ENCODE peak calls at places on chromosome 15, in five cellular contexts. One of them, this sample, is unnamed. For H3K9me3, the result is how much of the 10 kb centered on the place peaks cover.

GRCh38 chr15:65829150-65829764 is 37.2 kb upstream of the DENND4A start:
- DNase-seq in CD4-positive, alpha-beta memory T cell: peak
- DNase-seq in left ventricle myocardium inferior: no peak
- DNase-seq in transverse colon: no peak
- DNase-seq in heart right ventricle: no peak
- DNase-seq in this sample: no peak

GRCh38 chr15:52023169-52023922 is 4.3 kb downstream of the MAPK6 start:
- DNase-seq in CD4-positive, alpha-beta memory T cell: no peak
- DNase-seq in left ventricle myocardium inferior: no peak
- DNase-seq in heart right ventricle: no peak
- DNase-seq in transverse colon: no peak
- DNase-seq in this sample: no peak

GRCh38 chr15:26561130-26561529 is 211.7 kb downstream of the GABRB3 start:
- DNase-seq in heart right ventricle: no peak
- DNase-seq in CD4-positive, alpha-beta memory T cell: no peak
- DNase-seq in transverse colon: no peak
- DNase-seq in left ventricle myocardium inferior: peak
- DNase-seq in this sample: no peak

GRCh38 chr15:64856429-64857145 is 14.9 kb downstream of the PLEKHO2 start:
- DNase-seq in left ventricle myocardium inferior: peak
- DNase-seq in transverse colon: no peak
- DNase-seq in CD4-positive, alpha-beta memory T cell: no peak
- DNase-seq in heart right ventricle: peak
- DNase-seq in this sample: no peak

GRCh38 chr15:72782274-72782992 is 1.1 kb downstream of the ADPGK start:
- DNase-seq in heart right ventricle: no peak
- DNase-seq in left ventricle myocardium inferior: no peak
- DNase-seq in CD4-positive, alpha-beta memory T cell: no peak
- DNase-seq in transverse colon: no peak
- DNase-seq in this sample: no peak

GRCh38 chr15:52224211-52224610 is 33.0 kb upstream of the GNB5 start:
- DNase-seq in left ventricle myocardium inferior: no peak
- DNase-seq in CD4-positive, alpha-beta memory T cell: no peak
- DNase-seq in transverse colon: no peak
- DNase-seq in heart right ventricle: no peak
- DNase-seq in this sample: no peak

GRCh38 chr15:27358751-27359434 is 387.9 kb downstream of the GABRG3 start:
- DNase-seq in left ventricle myocardium inferior: no peak
- DNase-seq in heart right ventricle: no peak
- DNase-seq in transverse colon: no peak
- DNase-seq in CD4-positive, alpha-beta memory T cell: no peak
- DNase-seq in this sample: no peak

GRCh38 chr15:89575656-89576416 is 567 bp downstream of the TICRR start:
- DNase-seq in CD4-positive, alpha-beta memory T cell: peak
- DNase-seq in transverse colon: no peak
- DNase-seq in left ventricle myocardium inferior: peak
- DNase-seq in heart right ventricle: peak
- DNase-seq in this sample: peak

GRCh38 chr15:35195649-35196048 is 110.6 kb upstream of the NANOGP8 start:
- DNase-seq in transverse colon: no peak
- DNase-seq in CD4-positive, alpha-beta memory T cell: no peak
- DNase-seq in heart right ventricle: no peak
- DNase-seq in left ventricle myocardium inferior: no peak
- DNase-seq in this sample: no peak

GRCh38 chr15:76868740-76869139 is 36.4 kb downstream of the SCAPER start:
- DNase-seq in CD4-positive, alpha-beta memory T cell: no peak
- DNase-seq in left ventricle myocardium inferior: no peak
- DNase-seq in transverse colon: no peak
- DNase-seq in heart right ventricle: no peak
- DNase-seq in this sample: no peak

GRCh38 chr15:38010390-38010789 is 76.0 kb downstream of the TMCO5A start:
- DNase-seq in CD4-positive, alpha-beta memory T cell: no peak
- DNase-seq in transverse colon: no peak
- DNase-seq in left ventricle myocardium inferior: no peak
- DNase-seq in heart right ventricle: no peak
- DNase-seq in this sample: no peak

GRCh38 chr15:83971967-83972366 is 263.6 kb upstream of the GOLGA6L4 start:
- DNase-seq in left ventricle myocardium inferior: no peak
- DNase-seq in transverse colon: no peak
- DNase-seq in heart right ventricle: no peak
- DNase-seq in CD4-positive, alpha-beta memory T cell: no peak
- DNase-seq in this sample: no peak

DNA sequence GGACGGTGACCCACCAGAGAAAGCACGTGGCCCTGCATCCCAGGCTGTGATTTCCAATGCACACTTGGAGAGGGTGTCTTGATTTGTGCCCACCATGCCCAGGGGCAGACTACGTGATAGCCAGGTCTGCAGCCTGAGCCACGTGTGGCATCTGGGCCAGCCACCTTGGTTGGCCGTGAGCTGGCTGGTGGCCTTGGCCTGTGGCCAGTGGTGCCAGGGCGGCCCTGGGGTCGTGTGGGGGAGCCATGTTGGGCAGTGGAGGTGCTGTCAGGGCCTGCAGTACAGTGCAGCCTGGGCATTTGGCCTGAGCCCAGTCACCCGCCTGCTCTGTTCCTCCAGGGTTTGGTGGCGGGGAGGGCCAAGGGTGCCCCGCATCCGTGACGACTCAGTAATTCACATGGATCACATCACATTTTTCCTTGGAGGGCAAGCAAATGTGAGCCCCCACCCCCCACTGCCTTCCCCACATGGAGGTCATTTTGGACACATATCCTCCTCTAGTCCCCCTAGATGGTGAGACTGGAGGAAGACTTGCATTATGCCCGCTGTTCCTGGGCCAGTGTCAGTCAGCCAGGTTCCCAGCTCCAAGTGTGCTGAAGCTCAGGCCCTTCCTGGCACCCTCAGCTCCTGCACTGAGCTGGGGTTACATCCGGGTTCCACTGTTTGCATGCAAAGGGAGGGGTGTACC is 201.4 kb downstream of the UBE3A start:
- DNase-seq in left ventricle myocardium inferior: no peak
- DNase-seq in transverse colon: no peak
- DNase-seq in CD4-positive, alpha-beta memory T cell: no peak
- DNase-seq in heart right ventricle: peak
- DNase-seq in this sample: no peak
- H3K9me3 ChIP-seq in left ventricle myocardium inferior: under half
- H3K9me3 ChIP-seq in transverse colon: under half
- H3K9me3 ChIP-seq in CD4-positive, alpha-beta memory T cell: under half
- H3K9me3 ChIP-seq in heart right ventricle: under half
- H3K9me3 ChIP-seq in this sample: under half

DNA sequence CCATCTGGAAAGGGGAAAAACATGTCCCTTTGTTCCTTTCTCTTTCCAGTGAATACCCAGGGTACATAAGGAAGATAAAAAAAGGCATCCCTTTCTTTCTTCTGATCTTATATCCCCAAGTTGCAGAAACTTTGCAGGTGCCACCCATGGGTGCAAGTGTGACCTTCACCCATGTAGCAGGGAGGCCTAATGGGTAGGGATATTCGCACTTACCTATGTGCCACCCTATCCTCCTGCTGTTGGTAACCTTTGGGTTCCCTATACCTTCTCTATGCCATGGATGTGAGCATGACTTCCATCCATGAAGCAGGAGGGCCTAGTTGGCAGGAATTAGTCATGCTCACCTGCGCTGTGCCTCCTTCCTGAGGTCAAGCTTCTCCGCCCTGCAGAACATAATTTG is 59.2 kb upstream of the C15orf39 start:
- DNase-seq in left ventricle myocardium inferior: no peak
- DNase-seq in transverse colon: no peak
- DNase-seq in heart right ventricle: no peak
- DNase-seq in CD4-positive, alpha-beta memory T cell: no peak
- DNase-seq in this sample: no peak
- H3K9me3 ChIP-seq in left ventricle myocardium inferior: half or more
- H3K9me3 ChIP-seq in transverse colon: under half
- H3K9me3 ChIP-seq in heart right ventricle: under half
- H3K9me3 ChIP-seq in CD4-positive, alpha-beta memory T cell: under half
- H3K9me3 ChIP-seq in this sample: under half

DNA sequence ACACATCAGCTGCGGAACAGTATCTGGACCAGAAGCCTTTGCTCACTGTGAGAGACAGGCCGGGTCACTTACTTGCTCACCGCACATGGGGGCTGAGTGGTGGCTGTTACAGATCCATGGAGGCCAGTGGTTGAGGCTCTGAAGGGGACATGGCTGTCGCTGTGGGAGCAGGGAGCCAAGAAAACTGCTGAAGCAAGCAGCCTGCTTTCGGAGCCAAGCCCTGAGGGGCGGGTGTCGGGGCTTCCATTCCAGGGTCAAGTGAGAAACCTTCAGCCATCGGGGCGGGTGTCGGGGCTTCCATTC is 42.3 kb upstream of the ADAMTS17 start:
- DNase-seq in left ventricle myocardium inferior: no peak
- DNase-seq in CD4-positive, alpha-beta memory T cell: no peak
- DNase-seq in heart right ventricle: no peak
- DNase-seq in transverse colon: no peak
- DNase-seq in this sample: no peak
- H3K9me3 ChIP-seq in left ventricle myocardium inferior: half or more
- H3K9me3 ChIP-seq in CD4-positive, alpha-beta memory T cell: under half
- H3K9me3 ChIP-seq in heart right ventricle: under half
- H3K9me3 ChIP-seq in transverse colon: under half
- H3K9me3 ChIP-seq in this sample: under half

GRCh38 chr15:82901114-82901805 is 51.3 kb downstream of the HOMER2 start:
- DNase-seq in heart right ventricle: no peak
- DNase-seq in left ventricle myocardium inferior: no peak
- DNase-seq in transverse colon: no peak
- DNase-seq in CD4-positive, alpha-beta memory T cell: no peak
- DNase-seq in this sample: no peak

GRCh38 chr15:82900511-82900910 is 52.0 kb downstream of the HOMER2 start:
- DNase-seq in CD4-positive, alpha-beta memory T cell: no peak
- DNase-seq in left ventricle myocardium inferior: no peak
- DNase-seq in heart right ventricle: no peak
- DNase-seq in transverse colon: no peak
- DNase-seq in this sample: no peak

GRCh38 chr15:82894971-82895520 is 57.5 kb downstream of the HOMER2 start:
- DNase-seq in transverse colon: no peak
- DNase-seq in heart right ventricle: no peak
- DNase-seq in left ventricle myocardium inferior: no peak
- DNase-seq in CD4-positive, alpha-beta memory T cell: no peak
- DNase-seq in this sample: no peak

GRCh38 chr15:82895983-82896382 is 56.5 kb downstream of the HOMER2 start:
- DNase-seq in CD4-positive, alpha-beta memory T cell: no peak
- DNase-seq in left ventricle myocardium inferior: no peak
- DNase-seq in transverse colon: no peak
- DNase-seq in heart right ventricle: no peak
- DNase-seq in this sample: no peak

DNA sequence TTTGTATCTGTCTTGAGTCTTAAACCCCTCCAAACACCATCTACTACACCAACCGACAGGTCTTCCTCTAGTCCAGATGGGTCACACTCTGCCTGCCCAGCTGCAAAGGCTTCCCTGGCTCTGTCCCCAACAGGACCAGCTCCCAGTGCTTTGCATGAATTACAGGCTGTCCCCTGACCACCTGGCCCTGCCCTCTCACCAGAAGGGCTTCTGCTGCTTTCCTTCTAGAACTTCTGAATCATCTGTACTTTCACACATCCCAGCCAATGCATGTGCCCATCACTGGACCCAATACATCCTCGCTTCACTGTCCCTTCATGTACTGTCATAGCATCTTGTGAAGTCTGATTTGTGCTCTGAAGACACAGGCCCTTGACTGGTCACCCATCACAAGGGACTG is 53.6 kb downstream of the HOMER2 start:
- DNase-seq in left ventricle myocardium inferior: no peak
- DNase-seq in CD4-positive, alpha-beta memory T cell: no peak
- DNase-seq in transverse colon: no peak
- DNase-seq in heart right ventricle: no peak
- DNase-seq in this sample: no peak
- H3K9me3 ChIP-seq in left ventricle myocardium inferior: under half
- H3K9me3 ChIP-seq in CD4-positive, alpha-beta memory T cell: under half
- H3K9me3 ChIP-seq in transverse colon: under half
- H3K9me3 ChIP-seq in heart right ventricle: under half
- H3K9me3 ChIP-seq in this sample: under half

DNA sequence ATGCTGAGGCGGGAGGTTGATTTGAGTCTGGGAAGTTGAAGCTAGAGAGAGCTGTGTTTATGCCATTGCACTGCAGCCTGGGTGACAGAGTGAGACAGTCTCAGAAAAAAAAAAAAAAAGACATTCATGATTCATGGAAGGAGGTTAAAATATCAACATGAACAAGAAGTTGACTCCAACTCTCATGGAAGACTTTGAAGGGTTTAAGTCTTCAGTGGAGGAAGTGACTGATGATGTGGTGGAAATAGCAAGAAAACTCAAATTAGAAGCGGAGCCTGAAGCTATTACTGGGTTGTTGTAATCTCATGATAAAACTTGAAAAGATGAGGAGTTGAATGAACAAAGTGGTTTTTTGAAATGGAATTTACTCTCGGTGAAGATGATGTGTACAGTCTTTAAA is 491.8 kb downstream of the SQOR start:
- DNase-seq in left ventricle myocardium inferior: no peak
- DNase-seq in transverse colon: no peak
- DNase-seq in heart right ventricle: no peak
- DNase-seq in CD4-positive, alpha-beta memory T cell: no peak
- DNase-seq in this sample: no peak
- H3K9me3 ChIP-seq in left ventricle myocardium inferior: half or more
- H3K9me3 ChIP-seq in transverse colon: under half
- H3K9me3 ChIP-seq in heart right ventricle: under half
- H3K9me3 ChIP-seq in CD4-positive, alpha-beta memory T cell: under half
- H3K9me3 ChIP-seq in this sample: under half

DNA sequence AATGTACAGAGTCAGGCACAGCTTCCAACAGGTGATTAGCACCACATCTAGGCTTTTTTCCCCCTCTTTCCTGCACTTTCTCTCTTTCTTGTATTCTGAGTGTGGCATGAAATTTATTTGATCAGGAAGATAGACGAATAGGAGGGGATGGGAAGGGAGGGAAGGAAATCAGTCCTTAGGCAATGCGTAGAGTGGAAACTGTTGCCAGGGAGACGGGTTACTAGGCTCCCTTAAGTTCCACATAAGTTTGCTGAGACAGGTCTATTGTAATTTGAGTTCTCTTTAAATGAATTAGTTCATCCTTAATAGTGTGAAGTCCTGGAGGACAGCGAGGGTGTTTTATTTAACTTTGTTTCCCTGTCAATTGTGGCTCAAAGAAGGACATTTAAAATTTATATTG is 49.2 kb upstream of the NDN start:
- DNase-seq in CD4-positive, alpha-beta memory T cell: no peak
- DNase-seq in heart right ventricle: no peak
- DNase-seq in transverse colon: no peak
- DNase-seq in left ventricle myocardium inferior: no peak
- DNase-seq in this sample: no peak
- H3K9me3 ChIP-seq in CD4-positive, alpha-beta memory T cell: under half
- H3K9me3 ChIP-seq in heart right ventricle: under half
- H3K9me3 ChIP-seq in transverse colon: under half
- H3K9me3 ChIP-seq in left ventricle myocardium inferior: under half
- H3K9me3 ChIP-seq in this sample: under half